ENCODE peak calls at places on chromosomes 16 and 17, in six cellular contexts. One of them, this sample, is unnamed.
A peak's percentile ranks its signal among the peaks of the same experiment; 100 is the strongest.

GRCh38 chr16:85221081-85221809 is 109.0 kb upstream of the CIBAR2 start:
- DNase-seq in H1: no peak
- DNase-seq in SK-N-SH: peak; percentile 81
- DNase-seq in K562: no peak
- DNase-seq in GM12878: no peak
- DNase-seq in HepG2: no peak
- DNase-seq in this sample: no peak

GRCh38 chr17:14755002-14755401 is 454.1 kb downstream of the HS3ST3B1 start:
- DNase-seq in H1: no peak
- DNase-seq in SK-N-SH: no peak
- DNase-seq in K562: no peak
- DNase-seq in GM12878: no peak
- DNase-seq in HepG2: no peak
- DNase-seq in this sample: no peak

GRCh38 chr17:45895304-45895968 is 1.1 kb downstream of the MAPT start:
- DNase-seq in H1: no peak
- DNase-seq in SK-N-SH: peak; percentile 91
- DNase-seq in K562: no peak
- DNase-seq in GM12878: no peak
- DNase-seq in HepG2: no peak
- DNase-seq in this sample: no peak

GRCh38 chr17:60168654-60169053 is 18.9 kb downstream of the CA4 start:
- DNase-seq in H1: no peak
- DNase-seq in SK-N-SH: peak; percentile 17
- DNase-seq in K562: no peak
- DNase-seq in GM12878: no peak
- DNase-seq in HepG2: no peak
- DNase-seq in this sample: no peak

GRCh38 chr16:29156511-29156910 is 171.7 kb downstream of the LAT start:
- DNase-seq in H1: no peak
- DNase-seq in SK-N-SH: no peak
- DNase-seq in K562: no peak
- DNase-seq in GM12878: no peak
- DNase-seq in HepG2: no peak
- DNase-seq in this sample: no peak

GRCh38 chr16:1865902-1866690 is 5.9 kb downstream of the MEIOB start:
- DNase-seq in H1: no peak
- DNase-seq in SK-N-SH: no peak
- DNase-seq in K562: no peak
- DNase-seq in GM12878: no peak
- DNase-seq in HepG2: no peak
- DNase-seq in this sample: no peak

GRCh38 chr17:78144146-78144719 is 2.0 kb upstream of the C17orf99 start:
- DNase-seq in H1: no peak
- DNase-seq in SK-N-SH: peak; percentile 73
- DNase-seq in K562: no peak
- DNase-seq in GM12878: no peak
- DNase-seq in HepG2: no peak
- DNase-seq in this sample: peak; percentile 95

GRCh38 chr17:8253801-8254200 is 4.7 kb downstream of the PFAS start:
- DNase-seq in H1: no peak
- DNase-seq in SK-N-SH: no peak
- DNase-seq in K562: no peak
- DNase-seq in GM12878: no peak
- DNase-seq in HepG2: no peak
- DNase-seq in this sample: no peak

GRCh38 chr16:11629071-11630030 is 38.9 kb upstream of the SNN start:
- DNase-seq in H1: no peak
- DNase-seq in SK-N-SH: no peak
- DNase-seq in K562: no peak
- DNase-seq in GM12878: no peak
- DNase-seq in HepG2: no peak
- DNase-seq in this sample: peak; percentile 89

GRCh38 chr17:7834554-7834890 is 505 bp downstream of the KDM6B start:
- DNase-seq in H1: no peak
- DNase-seq in SK-N-SH: peak; percentile 58
- DNase-seq in K562: peak; percentile 28
- DNase-seq in GM12878: no peak
- DNase-seq in HepG2: peak; percentile 64
- DNase-seq in this sample: no peak

GRCh38 chr17:82603981-82604448 is 44.2 kb downstream of the WDR45B start:
- DNase-seq in H1: no peak
- DNase-seq in SK-N-SH: peak; percentile 37
- DNase-seq in K562: no peak
- DNase-seq in GM12878: no peak
- DNase-seq in HepG2: no peak
- DNase-seq in this sample: peak; percentile 97

GRCh38 chr17:17624776-17625175 is 33.3 kb upstream of the PEMT start:
- DNase-seq in H1: no peak
- DNase-seq in SK-N-SH: no peak
- DNase-seq in K562: no peak
- DNase-seq in GM12878: no peak
- DNase-seq in HepG2: no peak
- DNase-seq in this sample: no peak

GRCh38 chr17:63665527-63666214 is 34.3 kb downstream of the LIMD2 start:
- DNase-seq in H1: no peak
- DNase-seq in SK-N-SH: no peak
- DNase-seq in K562: no peak
- DNase-seq in GM12878: peak; percentile 27
- DNase-seq in HepG2: no peak
- DNase-seq in this sample: peak; percentile 95

GRCh38 chr17:8465381-8466158 is 29.9 kb downstream of the NDEL1 start:
- DNase-seq in H1: no peak
- DNase-seq in SK-N-SH: no peak
- DNase-seq in K562: no peak
- DNase-seq in GM12878: no peak
- DNase-seq in HepG2: no peak
- DNase-seq in this sample: no peak

GRCh38 chr17:35147313-35147982 is at the start of gene UNC45B:
- DNase-seq in H1: no peak
- DNase-seq in SK-N-SH: no peak
- DNase-seq in K562: no peak
- DNase-seq in GM12878: no peak
- DNase-seq in HepG2: no peak
- DNase-seq in this sample: no peak

GRCh38 chr17:59415397-59415796 is 83.9 kb downstream of the YPEL2 start:
- DNase-seq in H1: no peak
- DNase-seq in SK-N-SH: no peak
- DNase-seq in K562: no peak
- DNase-seq in GM12878: no peak
- DNase-seq in HepG2: no peak
- DNase-seq in this sample: peak; percentile 80

GRCh38 chr16:73065617-73066313 is 17.8 kb upstream of the ZFHX3 start:
- DNase-seq in H1: no peak
- DNase-seq in SK-N-SH: no peak
- DNase-seq in K562: no peak
- DNase-seq in GM12878: no peak
- DNase-seq in HepG2: no peak
- DNase-seq in this sample: no peak

GRCh38 chr17:7175363-7175733 is 3.8 kb downstream of the ASGR1 start:
- DNase-seq in H1: no peak
- DNase-seq in SK-N-SH: no peak
- DNase-seq in K562: no peak
- DNase-seq in GM12878: no peak
- DNase-seq in HepG2: no peak
- DNase-seq in this sample: no peak

GRCh38 chr17:10616502-10617119 is 40.5 kb downstream of the MYH3 start:
- DNase-seq in H1: peak; percentile 89
- DNase-seq in SK-N-SH: peak; percentile 80
- DNase-seq in K562: peak; percentile 64
- DNase-seq in GM12878: no peak
- DNase-seq in HepG2: peak; percentile 69
- DNase-seq in this sample: no peak

GRCh38 chr17:80785477-80786178 is 206.0 kb upstream of the CHMP6 start:
- DNase-seq in H1: no peak
- DNase-seq in SK-N-SH: no peak
- DNase-seq in K562: no peak
- DNase-seq in GM12878: no peak
- DNase-seq in HepG2: no peak
- DNase-seq in this sample: no peak

GRCh38 chr16:13426279-13426678 is 493.7 kb upstream of the ERCC4 start:
- DNase-seq in H1: no peak
- DNase-seq in SK-N-SH: no peak
- DNase-seq in K562: peak; percentile 19
- DNase-seq in GM12878: no peak
- DNase-seq in HepG2: peak; percentile 60
- DNase-seq in this sample: peak; percentile 38
- TF ChIP-seq CTCF in H1: peak; percentile 89
- TF ChIP-seq CTCF in SK-N-SH: no peak
- TF ChIP-seq CTCF in K562: peak; percentile 98
- TF ChIP-seq CTCF in GM12878: peak; percentile 10
- TF ChIP-seq CTCF in HepG2: peak; percentile 70
- TF ChIP-seq CTCF in this sample: no peak

DNA sequence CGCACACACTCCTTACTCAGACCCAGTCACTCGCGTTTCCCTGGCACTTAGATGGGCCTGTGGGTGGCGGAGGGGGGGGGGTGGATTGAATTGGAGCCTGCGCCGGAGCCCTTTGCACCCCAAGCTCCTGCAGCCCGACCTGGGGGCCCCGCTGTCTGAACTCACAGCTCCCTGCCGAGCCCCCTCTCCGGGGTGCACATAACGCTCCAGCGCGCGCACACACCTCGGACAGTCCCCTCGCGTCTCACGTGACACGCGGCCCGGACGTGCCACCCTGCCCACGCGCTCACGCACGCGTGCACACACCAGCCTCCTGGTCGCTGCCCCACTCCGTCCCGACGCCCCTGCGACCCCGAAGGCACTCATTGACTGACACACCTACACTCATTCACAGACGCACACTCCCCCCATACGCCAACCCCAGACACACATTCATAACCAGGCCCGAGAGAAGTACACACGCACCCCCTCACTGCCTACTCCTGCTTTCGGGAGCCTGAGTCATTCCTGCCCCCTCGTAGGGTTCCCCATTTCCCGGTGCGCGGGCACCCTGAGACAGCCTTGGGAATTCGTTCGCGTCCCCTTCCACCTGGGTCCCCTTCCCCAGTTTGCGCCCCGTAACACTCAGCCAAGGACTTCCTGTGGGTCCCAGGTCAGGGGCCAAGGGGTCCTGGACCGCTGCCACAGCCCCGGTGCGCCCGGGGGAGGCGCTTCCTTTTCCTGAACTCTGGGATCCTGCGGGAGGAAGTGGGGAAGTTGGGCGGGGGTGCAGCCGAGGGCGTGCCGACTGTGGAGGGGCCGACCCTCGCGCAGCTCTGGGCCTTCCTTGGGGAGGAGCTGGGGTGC is 1.1 kb downstream of the TBKBP1 start:
- DNase-seq in H1: no peak
- DNase-seq in SK-N-SH: peak; percentile 84
- DNase-seq in K562: peak; percentile 74
- DNase-seq in GM12878: no peak
- DNase-seq in HepG2: no peak
- DNase-seq in this sample: peak; percentile 86
- TF ChIP-seq GABPA in H1: no peak
- TF ChIP-seq GABPA in SK-N-SH: no peak
- TF ChIP-seq GABPA in K562: no peak
- TF ChIP-seq GABPA in GM12878: no peak
- TF ChIP-seq GABPA in HepG2: peak; percentile 17
- TF ChIP-seq GABPA in this sample: no peak

GRCh38 chr16:57660715-57661463 is 7.2 kb upstream of the ADGRG3 start:
- DNase-seq in H1: no peak
- DNase-seq in SK-N-SH: no peak
- DNase-seq in K562: no peak
- DNase-seq in GM12878: no peak
- DNase-seq in HepG2: peak; percentile 59
- DNase-seq in this sample: no peak
- TF ChIP-seq CTCF in H1: no peak
- TF ChIP-seq CTCF in SK-N-SH: no peak
- TF ChIP-seq CTCF in K562: peak; percentile 61
- TF ChIP-seq CTCF in GM12878: no peak
- TF ChIP-seq CTCF in HepG2: peak; percentile 85
- TF ChIP-seq CTCF in this sample: no peak

GRCh38 chr17:54888981-54889380 is 11.7 kb upstream of the TOM1L1 start:
- DNase-seq in H1: no peak
- DNase-seq in SK-N-SH: no peak
- DNase-seq in K562: no peak
- DNase-seq in GM12878: no peak
- DNase-seq in HepG2: no peak
- DNase-seq in this sample: no peak
- TF ChIP-seq GABPA in H1: no peak
- TF ChIP-seq GABPA in SK-N-SH: no peak
- TF ChIP-seq GABPA in K562: no peak
- TF ChIP-seq GABPA in GM12878: no peak
- TF ChIP-seq GABPA in HepG2: no peak
- TF ChIP-seq GABPA in this sample: no peak

GRCh38 chr17:72258711-72259110 is 137.9 kb downstream of the SOX9 start:
- DNase-seq in H1: no peak
- DNase-seq in SK-N-SH: no peak
- DNase-seq in K562: no peak
- DNase-seq in GM12878: no peak
- DNase-seq in HepG2: no peak
- DNase-seq in this sample: no peak
- TF ChIP-seq CTCF in H1: no peak
- TF ChIP-seq CTCF in SK-N-SH: no peak
- TF ChIP-seq CTCF in K562: no peak
- TF ChIP-seq CTCF in GM12878: no peak
- TF ChIP-seq CTCF in HepG2: no peak
- TF ChIP-seq CTCF in this sample: no peak

This sample was measured in HL-60.